ENCODE peak calls at places on chromosomes 12 and 14, in five cellular contexts. B is NCI-H460; L is stimulated activated CD4-positive, alpha-beta T cell treated with anti-CD3 and anti-CD28 coated beads, Interleukin-15, amount 100 ng/mL, for 48 hours; K is NCI-H510A treated with DMSO at 0.1 percent for 48 hours; P is SW480. O is an unnamed sample.

GRCh38 chr14:45065951-45066350 is 18.0 kb upstream of the PRPF39 start:
- DNase-seq in B (no peak), L (no peak), K (no peak), P (no peak), O (no peak)

GRCh38 chr12:56803750-56804149 is 40.6 kb downstream of the HSD17B6 start:
- DNase-seq in B (no peak), L (no peak), K (no peak), P (no peak), O (no peak)

GRCh38 chr14:103576371-103577024 is 13.7 kb downstream of the COA8 start:
- DNase-seq in B (peak), L (no peak), K (peak), P (peak), O (peak)

GRCh38 chr12:5864913-5865312 is 80.1 kb downstream of the ANO2 start:
- DNase-seq in B (no peak), L (no peak), K (no peak), P (no peak), O (no peak)

GRCh38 chr14:104676694-104677505 is 12.5 kb upstream of the INF2 start:
- DNase-seq in B (no peak), L (peak), K (peak), P (no peak), O (peak)

GRCh38 chr12:46386360-46386867 is 13.8 kb upstream of the SLC38A2 start:
- DNase-seq in B (peak), L (no peak), K (no peak), P (no peak), O (no peak)

GRCh38 chr14:103558071-103558882 is 4.2 kb downstream of the BAG5 start:
- DNase-seq in B (no peak), L (no peak), K (peak), P (peak), O (peak)

GRCh38 chr14:59454131-59454530 is 11.0 kb downstream of the GPR135 start:
- DNase-seq in B (no peak), L (no peak), K (no peak), P (no peak), O (no peak)

GRCh38 chr14:87888136-87888999 is 104.6 kb downstream of the GALC start:
- DNase-seq in B (peak), L (no peak), K (no peak), P (peak), O (no peak)

GRCh38 chr12:19584734-19585133 is 145.4 kb downstream of the AEBP2 start:
- DNase-seq in B (no peak), L (no peak), K (no peak), P (no peak), O (no peak)